ENCODE peak calls at places on chromosome 9, in six cellular contexts. M is fibroblast of lung; C is stomach; V is effector memory CD4-positive, alpha-beta T cell; G is ovary; I is pancreas. L is an unnamed sample.

GRCh38 chr9:116000748-116001329 is 152.8 kb upstream of the PAPPA start:
- DNase-seq in M (no peak), V (no peak), C (peak), G (no peak), I (peak), L (no peak)

GRCh38 chr9:123326662-123327093 is 29.3 kb upstream of the CRB2 start:
- DNase-seq in C (no peak), I (no peak), V (no peak), G (no peak), M (no peak), L (no peak)

GRCh38 chr9:73583590-73583989 is 431.9 kb downstream of the ANXA1 start:
- DNase-seq in V (no peak), M (peak), G (no peak), I (no peak), C (no peak), L (no peak)

GRCh38 chr9:26210338-26210851 is 532.2 kb upstream of the TUSC1 start:
- DNase-seq in C (no peak), V (no peak), I (no peak), G (no peak), M (peak), L (no peak)

GRCh38 chr9:19641046-19641445 is 147.8 kb downstream of the SLC24A2 start:
- DNase-seq in M (no peak), C (no peak), G (no peak), I (no peak), V (no peak), L (no peak)

GRCh38 chr9:70902705-70903131 is 218.7 kb downstream of the TRPM3 start:
- DNase-seq in M (peak), C (no peak), I (no peak), G (no peak), V (no peak), L (no peak)

GRCh38 chr9:69004836-69005235 is 9.1 kb downstream of the PRKACG start:
- DNase-seq in V (no peak), M (no peak), G (no peak), I (no peak), C (no peak), L (no peak)

GRCh38 chr9:76927540-76928240 is 21.8 kb upstream of the PRUNE2 start:
- DNase-seq in M (peak), I (no peak), G (no peak), V (no peak), C (no peak), L (no peak)

GRCh38 chr9:114677418-114677817 is 4.6 kb downstream of the TEX48 start:
- DNase-seq in C (peak), M (peak), I (no peak), G (no peak), V (no peak), L (no peak)

GRCh38 chr9:129852575-129852974 is 17.3 kb downstream of the USP20 start:
- DNase-seq in V (no peak), G (no peak), I (no peak), C (no peak), M (no peak), L (no peak)

GRCh38 chr9:72952394-72952720 is 496 bp downstream of the ALDH1A1 start:
- DNase-seq in M (no peak), I (no peak), V (no peak), C (no peak), G (no peak), L (no peak)

GRCh38 chr9:111276723-111277122 is 53.3 kb downstream of the OR2K2 start:
- DNase-seq in C (no peak), I (no peak), G (no peak), V (no peak), M (no peak), L (no peak)

GRCh38 chr9:134950811-134951210 is 33.1 kb upstream of the FCN1 start:
- DNase-seq in G (peak), V (no peak), M (no peak), C (no peak), I (no peak), L (no peak)

GRCh38 chr9:110140276-110140675 is 67.7 kb downstream of the C9orf152 start:
- DNase-seq in G (no peak), C (no peak), M (no peak), I (no peak), V (no peak), L (no peak)

GRCh38 chr9:93820667-93821306 is 134.4 kb downstream of the BARX1 start:
- DNase-seq in V (no peak), I (no peak), C (no peak), M (no peak), G (no peak), L (no peak)

GRCh38 chr9:133951265-133951664 is 40.9 kb downstream of the VAV2 start:
- DNase-seq in I (no peak), C (no peak), V (no peak), M (no peak), G (no peak), L (no peak)

GRCh38 chr9:97928968-97929604 is 6.8 kb upstream of the TRMO start:
- DNase-seq in G (no peak), V (no peak), C (no peak), I (no peak), M (no peak), L (no peak)

GRCh38 chr9:91905958-91906585 is 44.0 kb downstream of the ROR2 start:
- DNase-seq in M (no peak), V (peak), G (no peak), C (peak), I (no peak), L (no peak)

GRCh38 chr9:92641092-92641809 is 28.7 kb downstream of the IPPK start:
- DNase-seq in C (peak), V (no peak), M (no peak), G (no peak), I (no peak), L (peak)

GRCh38 chr9:105132576-105132975 is 111.9 kb upstream of the SLC44A1 start:
- DNase-seq in G (no peak), I (no peak), V (no peak), M (peak), C (no peak), L (no peak)

GRCh38 chr9:130938652-130939404 is at the start of gene FIBCD1:
- DNase-seq in G (no peak), M (peak), C (no peak), V (no peak), I (no peak), L (no peak)

GRCh38 chr9:104256710-104257091 is 162.6 kb downstream of the SMC2 start:
- DNase-seq in M (no peak), V (no peak), G (no peak), I (no peak), C (no peak), L (no peak)

GRCh38 chr9:96048954-96049831 is 173.7 kb downstream of the ERCC6L2 start:
- DNase-seq in V (no peak), M (no peak), G (no peak), C (peak), I (peak), L (peak)

GRCh38 chr9:115012476-115012875 is 82.1 kb upstream of the TNFSF8 start:
- DNase-seq in I (no peak), G (no peak), C (no peak), M (no peak), V (no peak), L (no peak)

GRCh38 chr9:134165357-134166315 is 1.3 kb upstream of the RNU6ATAC start:
- DNase-seq in M (peak), G (peak), I (peak), V (peak), C (no peak), L (no peak)

GRCh38 chr9:22157831-22158230 is 148.7 kb upstream of the CDKN2B start:
- DNase-seq in I (no peak), C (no peak), M (no peak), V (no peak), G (no peak), L (no peak)
- H3K27ac ChIP-seq in I (no peak), C (no peak), M (no peak), V (no peak), G (no peak), L (no peak)

DNA sequence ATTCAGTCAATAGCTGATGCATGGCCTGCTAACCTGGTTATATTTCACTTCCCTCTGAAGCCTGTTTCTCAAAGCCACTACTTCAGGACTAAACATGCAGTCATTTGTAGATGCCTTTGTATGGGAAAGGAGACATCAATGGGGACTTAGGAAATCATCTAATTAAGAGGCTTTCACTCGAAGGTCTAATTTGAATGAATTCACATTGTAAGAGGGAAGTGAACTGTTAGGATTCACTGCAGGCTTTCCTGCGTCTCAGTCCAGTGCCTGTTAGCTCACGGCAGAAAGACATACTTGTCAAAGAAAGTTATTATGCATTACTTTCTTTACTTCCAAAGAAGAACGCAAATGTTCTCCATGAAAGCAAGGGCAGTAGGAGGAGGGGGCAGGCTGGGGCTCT is 50.6 kb upstream of the CDK20 start:
- DNase-seq in C (no peak), V (no peak), M (no peak), G (no peak), I (no peak), L (no peak)
- H3K4me3 ChIP-seq in C (no peak), V (no peak), M (no peak), G (no peak), I (no peak), L (no peak)

GRCh38 chr9:86978413-86978812 is 31.1 kb upstream of the GAS1 start:
- DNase-seq in C (no peak), G (no peak), I (no peak), M (peak), V (no peak), L (no peak)

GRCh38 chr9:86974421-86974820 is 27.1 kb upstream of the GAS1 start:
- DNase-seq in C (no peak), I (no peak), M (no peak), V (no peak), G (no peak), L (no peak)

GRCh38 chr9:86975571-86975970 is 28.3 kb upstream of the GAS1 start:
- DNase-seq in C (no peak), G (no peak), I (no peak), M (no peak), V (no peak), L (no peak)

GRCh38 chr9:86977205-86977835 is 30.0 kb upstream of the GAS1 start:
- DNase-seq in G (no peak), M (peak), C (no peak), I (no peak), V (no peak), L (no peak)

DNA sequence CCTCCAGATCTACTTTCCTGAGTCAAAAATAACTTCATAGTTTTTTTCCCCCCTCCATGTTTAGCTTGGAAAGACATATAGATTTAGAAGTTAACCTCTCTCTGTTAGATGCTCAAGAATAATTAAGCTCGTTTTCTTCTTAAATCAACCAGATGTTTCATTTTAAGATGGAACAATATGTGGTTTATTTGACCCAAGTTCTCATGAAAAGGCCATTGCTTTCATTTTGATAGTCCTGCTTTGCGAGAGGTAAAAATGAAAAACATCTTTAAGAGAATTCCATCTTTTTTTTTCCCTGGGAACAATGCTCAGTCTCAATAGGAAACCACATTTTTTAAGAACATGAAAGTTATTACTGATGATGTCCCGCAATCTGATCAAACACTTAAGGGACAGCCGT is 27.8 kb upstream of the GAS1 start:
- DNase-seq in M (no peak), V (no peak), C (no peak), I (no peak), G (no peak), L (no peak)
- H3K27ac ChIP-seq in M (no peak), V (no peak), C (no peak), I (no peak), G (no peak), L (no peak)

GRCh38 chr9:127776919-127777280 is 1.6 kb downstream of the SH2D3C start:
- DNase-seq in G (no peak), C (no peak), I (no peak), M (no peak), V (no peak), L (no peak)
- H3K4me3 ChIP-seq in G (no peak), C (peak), I (no peak), M (no peak), V (peak), L (peak)

DNA sequence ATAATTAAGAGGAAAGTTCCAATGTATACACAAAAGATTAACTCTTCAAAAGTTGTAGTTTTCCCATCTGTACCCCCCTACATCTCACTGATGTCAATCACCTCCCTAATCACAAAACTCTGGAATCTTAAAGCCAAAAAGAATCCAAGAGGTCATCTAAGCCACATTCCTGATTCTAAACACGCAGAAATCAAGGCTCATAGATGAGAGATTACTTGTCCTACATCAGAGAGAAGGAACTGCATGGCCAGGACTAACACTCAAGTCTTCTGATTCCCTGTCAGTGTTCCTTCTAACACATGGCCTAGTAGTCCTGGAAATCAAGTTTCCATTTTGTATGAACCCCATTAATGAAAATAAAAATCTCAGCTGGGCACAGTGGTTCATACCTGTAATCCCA is 58.7 kb downstream of the MAPKAP1 start:
- DNase-seq in I (no peak), C (no peak), G (no peak), M (no peak), V (no peak), L (no peak)
- H3K27ac ChIP-seq in I (no peak), C (no peak), G (no peak), M (no peak), V (no peak), L (no peak)

DNA sequence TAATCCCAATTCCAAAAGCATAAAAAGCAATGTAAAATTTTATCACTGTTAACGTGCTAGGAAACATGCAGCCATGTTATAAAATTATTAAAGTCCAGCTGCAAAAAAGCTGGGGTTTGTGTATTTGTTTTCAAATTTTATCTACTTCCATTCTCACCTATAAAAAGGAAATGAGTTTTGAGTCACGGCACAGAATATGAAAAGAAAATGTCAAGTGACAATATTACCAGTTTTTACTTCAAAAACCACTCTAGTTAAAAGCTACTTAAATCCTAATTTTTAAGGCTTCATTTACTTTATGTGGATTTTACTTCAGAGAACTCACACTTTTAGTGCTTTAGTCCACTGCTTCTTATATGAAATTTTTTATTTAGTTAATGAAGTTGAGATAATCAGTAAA is 72.7 kb upstream of the IFNE start:
- DNase-seq in I (no peak), M (no peak), G (no peak), C (no peak), V (no peak), L (no peak)
- H3K4me3 ChIP-seq in I (no peak), M (no peak), G (no peak), C (peak), V (no peak), L (no peak)

DNA sequence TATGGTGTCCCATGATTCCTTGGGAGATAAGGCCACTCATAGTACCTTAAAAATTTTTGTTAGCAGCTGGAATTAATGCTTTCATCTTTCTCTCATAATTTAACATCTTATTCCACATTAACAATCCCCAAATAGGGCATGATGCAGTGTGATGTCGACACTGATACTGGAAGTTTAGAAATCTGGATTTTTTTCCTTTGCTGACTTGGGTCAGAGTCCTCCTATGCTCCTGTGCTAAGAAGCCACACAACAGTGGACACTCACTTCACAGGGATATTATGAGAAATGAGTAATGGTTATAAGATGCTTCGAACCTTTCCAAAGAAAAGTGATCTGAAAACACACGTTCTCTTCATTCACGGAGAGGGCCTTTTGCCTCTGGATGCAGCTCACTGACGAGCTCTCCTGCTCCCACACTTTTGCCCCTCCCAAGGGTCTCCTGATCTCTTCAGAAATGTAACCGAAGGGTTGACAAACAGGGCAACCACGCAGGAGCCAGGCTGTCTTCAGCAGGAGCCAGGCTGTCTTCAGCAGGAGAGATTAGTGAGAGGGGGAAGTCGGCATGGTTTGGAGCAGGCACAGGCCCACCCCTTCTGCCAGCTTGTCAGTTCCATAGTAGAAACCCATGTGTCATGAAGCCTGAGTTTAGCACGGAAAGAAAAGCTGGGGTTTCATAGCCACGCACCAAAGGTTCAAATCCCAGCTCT is 247.8 kb downstream of the AOPEP start:
- DNase-seq in C (no peak), M (no peak), G (no peak), I (no peak), V (no peak), L (no peak)
- H3K27ac ChIP-seq in C (peak), M (no peak), G (no peak), I (no peak), V (no peak), L (no peak)